ENCODE peak calls at places on chromosome 3, in eight cellular contexts. C is amniotic stem cell; S is GM06990; M is naive B cell; P is KG1; L is stimulated activated CD8-positive, alpha-beta memory T cell treated with anti-CD3 and anti-CD28 coated beads, Interleukin-15, amount 100 ng/mL, for 4 hours; J is H4; U is MCF 10A. N is an unnamed sample.
A peak's percentile ranks its signal among the peaks of the same experiment; 100 is the strongest.

GRCh38 chr3:46935168-46935858 is 41.2 kb downstream of the CCDC12 start:
- DNase-seq in S (no peak), P (no peak), U (peak; percentile 92), J (peak; percentile 89), L (no peak), C (peak; percentile 96), M (no peak), N (peak; percentile 96)

GRCh38 chr3:10925436-10926260 is 66.9 kb upstream of the SLC6A1 start:
- DNase-seq in U (no peak), S (no peak), C (no peak), M (no peak), J (no peak), P (no peak), L (no peak), N (no peak)

GRCh38 chr3:38614091-38614490 is 35.4 kb downstream of the SCN5A start:
- DNase-seq in J (no peak), P (no peak), S (no peak), L (no peak), U (no peak), C (no peak), M (no peak), N (no peak)

GRCh38 chr3:58521002-58521670 is 15.9 kb downstream of the ACOX2 start:
- DNase-seq in S (no peak), M (no peak), U (no peak), C (no peak), P (no peak), J (peak; percentile 32), L (no peak), N (peak; percentile 11)

GRCh38 chr3:156535162-156535627 is 19.7 kb downstream of the SSR3 start:
- DNase-seq in M (no peak), C (peak; percentile 92), S (no peak), L (no peak), J (peak; percentile 99), P (no peak), U (peak; percentile 91), N (peak; percentile 93)

GRCh38 chr3:142977399-142977728 is 13.9 kb upstream of the PAQR9 start:
- DNase-seq in S (no peak), P (no peak), M (no peak), U (no peak), C (no peak), J (no peak), L (no peak), N (no peak)

GRCh38 chr3:177591371-177591770 is 394.1 kb upstream of the TBL1XR1 start:
- DNase-seq in U (peak; percentile 94), P (no peak), C (no peak), L (no peak), J (no peak), S (peak; percentile 24), M (no peak), N (peak; percentile 17)

GRCh38 chr3:171812811-171813210 is 2.5 kb upstream of the PLD1 start:
- DNase-seq in C (no peak), U (no peak), S (no peak), L (no peak), J (no peak), P (no peak), M (no peak), N (no peak)

GRCh38 chr3:83033123-83033522 is 1271.7 kb upstream of the GBE1 start:
- DNase-seq in L (no peak), J (peak; percentile 4), M (no peak), U (peak; percentile 51), C (no peak), P (no peak), S (no peak), N (no peak)

GRCh38 chr3:140276698-140277097 is 341.7 kb downstream of the CLSTN2 start:
- DNase-seq in U (peak; percentile 14), P (no peak), L (no peak), C (no peak), S (no peak), M (no peak), J (peak; percentile 32), N (peak; percentile 57)

GRCh38 chr3:50274371-50275104 is 4.3 kb upstream of the LSMEM2 start:
- DNase-seq in P (peak; percentile 20), J (no peak), L (no peak), M (peak; percentile 67), C (peak; percentile 24), S (peak; percentile 55), U (peak; percentile 78), N (no peak)

GRCh38 chr3:69231929-69232437 is 109.6 kb upstream of the LMOD3 start:
- DNase-seq in S (no peak), U (peak; percentile 74), P (no peak), M (no peak), L (no peak), J (no peak), C (no peak), N (peak; percentile 61)

GRCh38 chr3:115500795-115501194 is 122.5 kb upstream of the GAP43 start:
- DNase-seq in L (no peak), C (no peak), U (no peak), J (no peak), P (no peak), M (no peak), S (no peak), N (no peak)

GRCh38 chr3:47899495-47900108 is 96.7 kb downstream of the DHX30 start:
- DNase-seq in U (no peak), P (no peak), M (no peak), S (no peak), C (no peak), L (no peak), J (no peak), N (no peak)

GRCh38 chr3:156477306-156477705 is 77.6 kb downstream of the SSR3 start:
- DNase-seq in C (peak; percentile 50), J (no peak), M (no peak), U (no peak), P (no peak), L (no peak), S (no peak), N (no peak)

GRCh38 chr3:192467230-192468186 is 259.8 kb downstream of the FGF12 start:
- DNase-seq in C (no peak), J (peak; percentile 66), M (peak; percentile 40), S (peak; percentile 3), U (peak; percentile 72), P (peak; percentile 22), L (no peak), N (peak; percentile 64)

GRCh38 chr3:30827080-30827479 is 67.4 kb downstream of the GADL1 start:
- DNase-seq in P (no peak), M (no peak), C (no peak), U (no peak), S (no peak), L (no peak), J (no peak), N (no peak)

GRCh38 chr3:141000027-141000663 is 51.0 kb upstream of the SPSB4 start:
- DNase-seq in C (no peak), S (no peak), P (peak; percentile 23), U (peak; percentile 64), J (peak; percentile 73), M (no peak), L (no peak), N (peak; percentile 67)

GRCh38 chr3:17407576-17407975 is 334.9 kb downstream of the TBC1D5 start:
- DNase-seq in J (no peak), M (no peak), P (no peak), L (no peak), S (no peak), U (no peak), C (no peak), N (no peak)

GRCh38 chr3:181276358-181276896 is 286.9 kb upstream of the DNAJC19 start:
- DNase-seq in L (no peak), U (no peak), S (no peak), C (no peak), J (no peak), P (no peak), M (no peak), N (no peak)

GRCh38 chr3:120153294-120153693 is 59.0 kb upstream of the GSK3B start:
- DNase-seq in L (no peak), C (peak; percentile 52), M (no peak), P (no peak), S (no peak), J (peak; percentile 61), U (peak; percentile 80), N (no peak)

GRCh38 chr3:121662742-121663141 is 2.0 kb upstream of the HCLS1 start:
- DNase-seq in P (no peak), J (no peak), M (no peak), S (no peak), U (no peak), C (no peak), L (no peak), N (no peak)

GRCh38 chr3:22091329-22091728 is 340.3 kb upstream of the ZNF385D start:
- DNase-seq in M (no peak), C (no peak), U (no peak), S (no peak), L (no peak), P (no peak), J (no peak), N (no peak)

N was measured in SW480.